ENCODE peak calls at places on chromosome 21, in nine cellular contexts. One of them, this sample, is unnamed.

GRCh38 chr21:16908087-16908486 is 604.8 kb upstream of the CXADR start:
- DNase-seq in foreskin melanocyte: no peak
- DNase-seq in activated effector memory CD4-positive, alpha-beta T cell treated with anti-CD3 and anti-CD28 coated beads, Interleukin-2, amount 50 U/mL, for 16 hours: no peak
- DNase-seq in activated gamma-delta T cell treated with anti-CD3 and anti-CD28 coated beads, Interleukin-2, amount 50 U/mL, for 16 hours: no peak
- DNase-seq in fibroblast of mammary gland: peak
- DNase-seq in activated CD8-positive, alpha-beta memory T cell treated with anti-CD3 and anti-CD28 coated beads for 1 hour: no peak
- DNase-seq in COR-L47: no peak
- DNase-seq in choroid plexus epithelial cell: no peak
- DNase-seq in KBM-7: no peak
- DNase-seq in this sample: no peak

GRCh38 chr21:41948404-41948895 is 5.4 kb downstream of the C2CD2 start:
- DNase-seq in foreskin melanocyte: no peak
- DNase-seq in activated effector memory CD4-positive, alpha-beta T cell treated with anti-CD3 and anti-CD28 coated beads, Interleukin-2, amount 50 U/mL, for 16 hours: no peak
- DNase-seq in activated gamma-delta T cell treated with anti-CD3 and anti-CD28 coated beads, Interleukin-2, amount 50 U/mL, for 16 hours: no peak
- DNase-seq in fibroblast of mammary gland: no peak
- DNase-seq in activated CD8-positive, alpha-beta memory T cell treated with anti-CD3 and anti-CD28 coated beads for 1 hour: no peak
- DNase-seq in COR-L47: no peak
- DNase-seq in choroid plexus epithelial cell: no peak
- DNase-seq in KBM-7: no peak
- DNase-seq in this sample: no peak

GRCh38 chr21:45736705-45737484 is 93.4 kb downstream of the PCBP3 start:
- DNase-seq in foreskin melanocyte: no peak
- DNase-seq in activated effector memory CD4-positive, alpha-beta T cell treated with anti-CD3 and anti-CD28 coated beads, Interleukin-2, amount 50 U/mL, for 16 hours: no peak
- DNase-seq in activated gamma-delta T cell treated with anti-CD3 and anti-CD28 coated beads, Interleukin-2, amount 50 U/mL, for 16 hours: no peak
- DNase-seq in fibroblast of mammary gland: peak
- DNase-seq in activated CD8-positive, alpha-beta memory T cell treated with anti-CD3 and anti-CD28 coated beads for 1 hour: no peak
- DNase-seq in COR-L47: no peak
- DNase-seq in choroid plexus epithelial cell: no peak
- DNase-seq in KBM-7: no peak
- DNase-seq in this sample: no peak

GRCh38 chr21:44919111-44919912 is 1.4 kb downstream of the ITGB2 start:
- DNase-seq in foreskin melanocyte: no peak
- DNase-seq in activated effector memory CD4-positive, alpha-beta T cell treated with anti-CD3 and anti-CD28 coated beads, Interleukin-2, amount 50 U/mL, for 16 hours: no peak
- DNase-seq in activated gamma-delta T cell treated with anti-CD3 and anti-CD28 coated beads, Interleukin-2, amount 50 U/mL, for 16 hours: no peak
- DNase-seq in fibroblast of mammary gland: no peak
- DNase-seq in activated CD8-positive, alpha-beta memory T cell treated with anti-CD3 and anti-CD28 coated beads for 1 hour: no peak
- DNase-seq in COR-L47: no peak
- DNase-seq in choroid plexus epithelial cell: no peak
- DNase-seq in KBM-7: no peak
- DNase-seq in this sample: no peak

GRCh38 chr21:45972353-45972715 is 9.2 kb upstream of the COL6A1 start:
- DNase-seq in foreskin melanocyte: no peak
- DNase-seq in activated effector memory CD4-positive, alpha-beta T cell treated with anti-CD3 and anti-CD28 coated beads, Interleukin-2, amount 50 U/mL, for 16 hours: no peak
- DNase-seq in activated gamma-delta T cell treated with anti-CD3 and anti-CD28 coated beads, Interleukin-2, amount 50 U/mL, for 16 hours: no peak
- DNase-seq in fibroblast of mammary gland: no peak
- DNase-seq in activated CD8-positive, alpha-beta memory T cell treated with anti-CD3 and anti-CD28 coated beads for 1 hour: no peak
- DNase-seq in COR-L47: no peak
- DNase-seq in choroid plexus epithelial cell: peak
- DNase-seq in KBM-7: no peak
- DNase-seq in this sample: no peak

GRCh38 chr21:45506836-45507522 is 35.3 kb downstream of the SLC19A1 start:
- DNase-seq in foreskin melanocyte: no peak
- DNase-seq in activated effector memory CD4-positive, alpha-beta T cell treated with anti-CD3 and anti-CD28 coated beads, Interleukin-2, amount 50 U/mL, for 16 hours: no peak
- DNase-seq in activated gamma-delta T cell treated with anti-CD3 and anti-CD28 coated beads, Interleukin-2, amount 50 U/mL, for 16 hours: no peak
- DNase-seq in fibroblast of mammary gland: no peak
- DNase-seq in activated CD8-positive, alpha-beta memory T cell treated with anti-CD3 and anti-CD28 coated beads for 1 hour: no peak
- DNase-seq in COR-L47: peak
- DNase-seq in choroid plexus epithelial cell: no peak
- DNase-seq in KBM-7: no peak
- DNase-seq in this sample: no peak

GRCh38 chr21:44498965-44499560 is 40.9 kb downstream of the KRTAP10-1 start:
- DNase-seq in foreskin melanocyte: no peak
- DNase-seq in activated effector memory CD4-positive, alpha-beta T cell treated with anti-CD3 and anti-CD28 coated beads, Interleukin-2, amount 50 U/mL, for 16 hours: no peak
- DNase-seq in activated gamma-delta T cell treated with anti-CD3 and anti-CD28 coated beads, Interleukin-2, amount 50 U/mL, for 16 hours: no peak
- DNase-seq in fibroblast of mammary gland: no peak
- DNase-seq in activated CD8-positive, alpha-beta memory T cell treated with anti-CD3 and anti-CD28 coated beads for 1 hour: no peak
- DNase-seq in COR-L47: peak
- DNase-seq in choroid plexus epithelial cell: no peak
- DNase-seq in KBM-7: no peak
- DNase-seq in this sample: no peak

GRCh38 chr21:45208627-45208951 is 79.1 kb downstream of the POFUT2 start:
- DNase-seq in foreskin melanocyte: no peak
- DNase-seq in activated effector memory CD4-positive, alpha-beta T cell treated with anti-CD3 and anti-CD28 coated beads, Interleukin-2, amount 50 U/mL, for 16 hours: no peak
- DNase-seq in activated gamma-delta T cell treated with anti-CD3 and anti-CD28 coated beads, Interleukin-2, amount 50 U/mL, for 16 hours: no peak
- DNase-seq in fibroblast of mammary gland: peak
- DNase-seq in activated CD8-positive, alpha-beta memory T cell treated with anti-CD3 and anti-CD28 coated beads for 1 hour: no peak
- DNase-seq in COR-L47: no peak
- DNase-seq in choroid plexus epithelial cell: peak
- DNase-seq in KBM-7: no peak
- DNase-seq in this sample: no peak

GRCh38 chr21:42737969-42738590 is 84.7 kb downstream of the PDE9A start:
- DNase-seq in foreskin melanocyte: peak
- DNase-seq in activated effector memory CD4-positive, alpha-beta T cell treated with anti-CD3 and anti-CD28 coated beads, Interleukin-2, amount 50 U/mL, for 16 hours: peak
- DNase-seq in activated gamma-delta T cell treated with anti-CD3 and anti-CD28 coated beads, Interleukin-2, amount 50 U/mL, for 16 hours: no peak
- DNase-seq in fibroblast of mammary gland: peak
- DNase-seq in activated CD8-positive, alpha-beta memory T cell treated with anti-CD3 and anti-CD28 coated beads for 1 hour: no peak
- DNase-seq in COR-L47: no peak
- DNase-seq in choroid plexus epithelial cell: peak
- DNase-seq in KBM-7: no peak
- DNase-seq in this sample: no peak

GRCh38 chr21:44525431-44526095 is 14.4 kb downstream of the KRTAP10-1 start:
- DNase-seq in foreskin melanocyte: no peak
- DNase-seq in activated effector memory CD4-positive, alpha-beta T cell treated with anti-CD3 and anti-CD28 coated beads, Interleukin-2, amount 50 U/mL, for 16 hours: no peak
- DNase-seq in activated gamma-delta T cell treated with anti-CD3 and anti-CD28 coated beads, Interleukin-2, amount 50 U/mL, for 16 hours: no peak
- DNase-seq in fibroblast of mammary gland: no peak
- DNase-seq in activated CD8-positive, alpha-beta memory T cell treated with anti-CD3 and anti-CD28 coated beads for 1 hour: no peak
- DNase-seq in COR-L47: no peak
- DNase-seq in choroid plexus epithelial cell: no peak
- DNase-seq in KBM-7: no peak
- DNase-seq in this sample: no peak

GRCh38 chr21:15809818-15810217 is 80.0 kb downstream of the USP25 start:
- DNase-seq in foreskin melanocyte: no peak
- DNase-seq in activated effector memory CD4-positive, alpha-beta T cell treated with anti-CD3 and anti-CD28 coated beads, Interleukin-2, amount 50 U/mL, for 16 hours: no peak
- DNase-seq in activated gamma-delta T cell treated with anti-CD3 and anti-CD28 coated beads, Interleukin-2, amount 50 U/mL, for 16 hours: no peak
- DNase-seq in fibroblast of mammary gland: peak
- DNase-seq in activated CD8-positive, alpha-beta memory T cell treated with anti-CD3 and anti-CD28 coated beads for 1 hour: no peak
- DNase-seq in COR-L47: no peak
- DNase-seq in choroid plexus epithelial cell: peak
- DNase-seq in KBM-7: no peak
- DNase-seq in this sample: no peak

GRCh38 chr21:37994211-37994610 is 78.0 kb upstream of the KCNJ6 start:
- DNase-seq in foreskin melanocyte: no peak
- DNase-seq in activated effector memory CD4-positive, alpha-beta T cell treated with anti-CD3 and anti-CD28 coated beads, Interleukin-2, amount 50 U/mL, for 16 hours: no peak
- DNase-seq in activated gamma-delta T cell treated with anti-CD3 and anti-CD28 coated beads, Interleukin-2, amount 50 U/mL, for 16 hours: no peak
- DNase-seq in fibroblast of mammary gland: no peak
- DNase-seq in activated CD8-positive, alpha-beta memory T cell treated with anti-CD3 and anti-CD28 coated beads for 1 hour: no peak
- DNase-seq in COR-L47: no peak
- DNase-seq in choroid plexus epithelial cell: no peak
- DNase-seq in KBM-7: no peak
- DNase-seq in this sample: no peak

GRCh38 chr21:29640233-29640554 is 299.6 kb downstream of the GRIK1 start:
- DNase-seq in foreskin melanocyte: no peak
- DNase-seq in activated effector memory CD4-positive, alpha-beta T cell treated with anti-CD3 and anti-CD28 coated beads, Interleukin-2, amount 50 U/mL, for 16 hours: no peak
- DNase-seq in activated gamma-delta T cell treated with anti-CD3 and anti-CD28 coated beads, Interleukin-2, amount 50 U/mL, for 16 hours: no peak
- DNase-seq in fibroblast of mammary gland: peak
- DNase-seq in activated CD8-positive, alpha-beta memory T cell treated with anti-CD3 and anti-CD28 coated beads for 1 hour: no peak
- DNase-seq in COR-L47: no peak
- DNase-seq in choroid plexus epithelial cell: peak
- DNase-seq in KBM-7: no peak
- DNase-seq in this sample: no peak

GRCh38 chr21:27083144-27083543 is 116.3 kb upstream of the ADAMTS5 start:
- DNase-seq in foreskin melanocyte: no peak
- DNase-seq in activated effector memory CD4-positive, alpha-beta T cell treated with anti-CD3 and anti-CD28 coated beads, Interleukin-2, amount 50 U/mL, for 16 hours: no peak
- DNase-seq in activated gamma-delta T cell treated with anti-CD3 and anti-CD28 coated beads, Interleukin-2, amount 50 U/mL, for 16 hours: no peak
- DNase-seq in fibroblast of mammary gland: no peak
- DNase-seq in activated CD8-positive, alpha-beta memory T cell treated with anti-CD3 and anti-CD28 coated beads for 1 hour: no peak
- DNase-seq in COR-L47: no peak
- DNase-seq in choroid plexus epithelial cell: no peak
- DNase-seq in KBM-7: no peak
- DNase-seq in this sample: no peak

GRCh38 chr21:16002872-16003466 is 273.2 kb downstream of the USP25 start:
- DNase-seq in foreskin melanocyte: no peak
- DNase-seq in activated effector memory CD4-positive, alpha-beta T cell treated with anti-CD3 and anti-CD28 coated beads, Interleukin-2, amount 50 U/mL, for 16 hours: no peak
- DNase-seq in activated gamma-delta T cell treated with anti-CD3 and anti-CD28 coated beads, Interleukin-2, amount 50 U/mL, for 16 hours: no peak
- DNase-seq in fibroblast of mammary gland: peak
- DNase-seq in activated CD8-positive, alpha-beta memory T cell treated with anti-CD3 and anti-CD28 coated beads for 1 hour: no peak
- DNase-seq in COR-L47: no peak
- DNase-seq in choroid plexus epithelial cell: peak
- DNase-seq in KBM-7: peak
- DNase-seq in this sample: no peak

GRCh38 chr21:35050348-35051286 is 1.5 kb upstream of the RUNX1 start:
- DNase-seq in foreskin melanocyte: no peak
- DNase-seq in activated effector memory CD4-positive, alpha-beta T cell treated with anti-CD3 and anti-CD28 coated beads, Interleukin-2, amount 50 U/mL, for 16 hours: no peak
- DNase-seq in activated gamma-delta T cell treated with anti-CD3 and anti-CD28 coated beads, Interleukin-2, amount 50 U/mL, for 16 hours: no peak
- DNase-seq in fibroblast of mammary gland: peak
- DNase-seq in activated CD8-positive, alpha-beta memory T cell treated with anti-CD3 and anti-CD28 coated beads for 1 hour: no peak
- DNase-seq in COR-L47: no peak
- DNase-seq in choroid plexus epithelial cell: no peak
- DNase-seq in KBM-7: no peak
- DNase-seq in this sample: no peak

GRCh38 chr21:45532826-45533730 is 9.2 kb downstream of the SLC19A1 start:
- DNase-seq in foreskin melanocyte: no peak
- DNase-seq in activated effector memory CD4-positive, alpha-beta T cell treated with anti-CD3 and anti-CD28 coated beads, Interleukin-2, amount 50 U/mL, for 16 hours: peak
- DNase-seq in activated gamma-delta T cell treated with anti-CD3 and anti-CD28 coated beads, Interleukin-2, amount 50 U/mL, for 16 hours: no peak
- DNase-seq in fibroblast of mammary gland: no peak
- DNase-seq in activated CD8-positive, alpha-beta memory T cell treated with anti-CD3 and anti-CD28 coated beads for 1 hour: no peak
- DNase-seq in COR-L47: no peak
- DNase-seq in choroid plexus epithelial cell: no peak
- DNase-seq in KBM-7: peak
- DNase-seq in this sample: no peak

GRCh38 chr21:43370091-43370658 is 56.8 kb downstream of the SIK1 start:
- DNase-seq in foreskin melanocyte: no peak
- DNase-seq in activated effector memory CD4-positive, alpha-beta T cell treated with anti-CD3 and anti-CD28 coated beads, Interleukin-2, amount 50 U/mL, for 16 hours: no peak
- DNase-seq in activated gamma-delta T cell treated with anti-CD3 and anti-CD28 coated beads, Interleukin-2, amount 50 U/mL, for 16 hours: no peak
- DNase-seq in fibroblast of mammary gland: peak
- DNase-seq in activated CD8-positive, alpha-beta memory T cell treated with anti-CD3 and anti-CD28 coated beads for 1 hour: no peak
- DNase-seq in COR-L47: no peak
- DNase-seq in choroid plexus epithelial cell: no peak
- DNase-seq in KBM-7: no peak
- DNase-seq in this sample: no peak

GRCh38 chr21:36425286-36425685 is 40.1 kb downstream of the CHAF1B start:
- DNase-seq in foreskin melanocyte: no peak
- DNase-seq in activated effector memory CD4-positive, alpha-beta T cell treated with anti-CD3 and anti-CD28 coated beads, Interleukin-2, amount 50 U/mL, for 16 hours: no peak
- DNase-seq in activated gamma-delta T cell treated with anti-CD3 and anti-CD28 coated beads, Interleukin-2, amount 50 U/mL, for 16 hours: no peak
- DNase-seq in fibroblast of mammary gland: peak
- DNase-seq in activated CD8-positive, alpha-beta memory T cell treated with anti-CD3 and anti-CD28 coated beads for 1 hour: no peak
- DNase-seq in COR-L47: no peak
- DNase-seq in choroid plexus epithelial cell: peak
- DNase-seq in KBM-7: no peak
- DNase-seq in this sample: no peak

This sample was measured in LoVo.